ENCODE peak calls at places on chromosomes 1 and 21, in seven cellular contexts. P, V, T, O, F, C and U are unnamed samples. For H3K36me3 and H3K4me1, the result is how much of the 10 kb centered on the place peaks cover.

GRCh38 chr1:214719207-214719606 is 116.2 kb downstream of the CENPF start:
- DNase-seq in P (no peak), V (no peak), T (peak), O (no peak), F (no peak), C (no peak), U (no peak)

GRCh38 chr1:117585086-117585485 is 20.8 kb upstream of the TENT5C start:
- DNase-seq in P (no peak), V (no peak), T (no peak), O (no peak), F (no peak), C (no peak), U (no peak)

GRCh38 chr1:53089478-53090226 is 27.6 kb downstream of the PODN start:
- DNase-seq in P (no peak), V (peak), T (peak), O (no peak), F (no peak), C (no peak), U (peak)

GRCh38 chr1:152347116-152347728 is 12.6 kb downstream of the FLG2 start:
- DNase-seq in P (no peak), V (peak), T (peak), O (no peak), F (peak), C (peak), U (peak)

GRCh38 chr1:65174585-65174984 is 26.6 kb downstream of the AK4 start:
- DNase-seq in P (no peak), V (peak), T (peak), O (peak), F (peak), C (peak), U (peak)

GRCh38 chr1:117967472-117967871 is 37.9 kb downstream of the WDR3 start:
- DNase-seq in P (no peak), V (peak), T (peak), O (no peak), F (no peak), C (no peak), U (peak)

GRCh38 chr1:183925947-183926346 is 111.6 kb downstream of the COLGALT2 start:
- DNase-seq in P (no peak), V (no peak), T (no peak), O (no peak), F (no peak), C (no peak), U (no peak)

GRCh38 chr21:28719731-28720130 is 272.9 kb downstream of the LTN1 start:
- DNase-seq in P (no peak), V (peak), T (no peak), O (no peak), F (no peak), C (no peak), U (no peak)

GRCh38 chr21:15065381-15066230 is 806 bp upstream of the NRIP1 start:
- DNase-seq in P (peak), V (peak), T (peak), O (peak), F (no peak), C (peak), U (peak)

GRCh38 chr1:178688244-178688643 is 36.8 kb upstream of the RALGPS2 start:
- DNase-seq in P (no peak), V (peak), T (no peak), O (no peak), F (no peak), C (no peak), U (peak)

GRCh38 chr1:111595807-111596206 is 23.8 kb upstream of the RAP1A start:
- DNase-seq in P (no peak), V (no peak), T (no peak), O (no peak), F (no peak), C (no peak), U (no peak)

GRCh38 chr1:150151291-150152181 is 1.8 kb downstream of the PLEKHO1 start:
- DNase-seq in P (no peak), V (peak), T (no peak), O (no peak), F (no peak), C (no peak), U (peak)

GRCh38 chr1:248821101-248821500 is 4.6 kb downstream of the SH3BP5L start:
- DNase-seq in P (no peak), V (peak), T (peak), O (no peak), F (no peak), C (peak), U (peak)

GRCh38 chr1:9628541-9629444 is 22.7 kb upstream of the PIK3CD start:
- DNase-seq in P (no peak), V (no peak), T (no peak), O (no peak), F (no peak), C (no peak), U (no peak)

GRCh38 chr1:63703661-63704060 is 70.2 kb upstream of the ROR1 start:
- DNase-seq in P (no peak), V (no peak), T (no peak), O (no peak), F (no peak), C (no peak), U (no peak)

GRCh38 chr1:12616709-12617373 is 1.2 kb downstream of the DHRS3 start:
- DNase-seq in P (peak), V (peak), T (no peak), O (no peak), F (no peak), C (peak), U (no peak)

GRCh38 chr1:35448344-35448801 is 108.8 kb downstream of the KIAA0319L start:
- DNase-seq in P (no peak), V (peak), T (peak), O (peak), F (no peak), C (peak), U (peak)

GRCh38 chr1:226482975-226483660 is 65.4 kb upstream of the STUM start:
- DNase-seq in P (peak), V (no peak), T (no peak), O (no peak), F (no peak), C (no peak), U (no peak)

GRCh38 chr1:173112129-173112528 is 61.4 kb upstream of the TNFSF18 start:
- DNase-seq in P (no peak), V (peak), T (no peak), O (no peak), F (no peak), C (no peak), U (peak)

GRCh38 chr21:26194811-26195251 is 24.3 kb upstream of the APP start:
- DNase-seq in P (no peak), V (peak), T (no peak), O (no peak), F (no peak), C (no peak), U (peak)

GRCh38 chr1:47554082-47554481 is 116.2 kb downstream of the FOXD2 start:
- DNase-seq in P (no peak), V (no peak), T (no peak), O (no peak), F (no peak), C (no peak), U (no peak)

GRCh38 chr1:43650306-43650941 is 475 bp downstream of the KDM4A start:
- DNase-seq in P (peak), V (peak), T (peak), O (peak), F (peak), C (peak), U (peak)

GRCh38 chr1:210239295-210240155 is 6.9 kb downstream of the SERTAD4 start:
- DNase-seq in P (peak), V (peak), T (peak), O (no peak), F (peak), C (peak), U (peak)

GRCh38 chr1:162779043-162779442 is 11.5 kb upstream of the HSD17B7 start:
- DNase-seq in P (no peak), V (no peak), T (no peak), O (no peak), F (no peak), C (no peak), U (no peak)
- H3K36me3 ChIP-seq in P (under half), V (half or more), T (under half), O (half or more), F (under half), C (under half), U (half or more)

DNA sequence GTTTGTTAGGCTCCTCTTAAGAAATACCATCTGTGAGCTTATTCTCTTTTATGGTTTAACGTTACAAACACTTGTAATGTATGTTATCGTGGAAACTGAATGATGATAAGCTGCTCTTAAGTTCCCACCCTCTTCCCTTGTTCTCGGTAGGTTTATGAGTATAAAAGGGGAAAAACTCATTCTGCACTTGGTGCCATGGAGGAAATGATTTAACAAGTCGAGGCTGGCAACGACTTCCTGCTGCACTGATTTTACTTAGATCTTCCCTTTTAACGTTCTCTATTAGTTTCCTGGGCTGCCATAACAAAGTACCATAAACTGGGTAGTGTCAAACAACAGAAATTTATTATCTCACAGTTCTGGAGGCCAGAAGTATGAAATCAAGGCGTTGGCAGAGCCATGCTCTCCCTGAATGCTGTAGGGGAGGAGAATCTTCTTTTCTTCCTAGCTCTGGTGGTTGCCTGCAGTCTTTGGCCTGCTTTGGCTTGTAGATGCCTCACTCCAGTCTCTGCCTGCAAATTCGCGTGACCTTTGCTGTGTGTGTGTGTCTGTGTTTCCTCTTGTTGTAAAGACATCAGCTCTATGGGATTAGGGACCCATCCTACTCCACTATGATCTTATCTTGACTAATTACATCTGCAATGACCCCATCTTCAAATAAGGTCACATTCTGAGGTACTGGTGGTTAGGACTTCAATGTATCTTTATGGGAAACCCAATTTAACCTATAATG is 26.2 kb downstream of the HUNK start:
- DNase-seq in P (no peak), V (no peak), T (no peak), O (no peak), F (no peak), C (peak), U (no peak)
- H3K4me1 ChIP-seq in P (under half), V (under half), T (under half), O (under half), F (under half), C (under half), U (under half)

DNA sequence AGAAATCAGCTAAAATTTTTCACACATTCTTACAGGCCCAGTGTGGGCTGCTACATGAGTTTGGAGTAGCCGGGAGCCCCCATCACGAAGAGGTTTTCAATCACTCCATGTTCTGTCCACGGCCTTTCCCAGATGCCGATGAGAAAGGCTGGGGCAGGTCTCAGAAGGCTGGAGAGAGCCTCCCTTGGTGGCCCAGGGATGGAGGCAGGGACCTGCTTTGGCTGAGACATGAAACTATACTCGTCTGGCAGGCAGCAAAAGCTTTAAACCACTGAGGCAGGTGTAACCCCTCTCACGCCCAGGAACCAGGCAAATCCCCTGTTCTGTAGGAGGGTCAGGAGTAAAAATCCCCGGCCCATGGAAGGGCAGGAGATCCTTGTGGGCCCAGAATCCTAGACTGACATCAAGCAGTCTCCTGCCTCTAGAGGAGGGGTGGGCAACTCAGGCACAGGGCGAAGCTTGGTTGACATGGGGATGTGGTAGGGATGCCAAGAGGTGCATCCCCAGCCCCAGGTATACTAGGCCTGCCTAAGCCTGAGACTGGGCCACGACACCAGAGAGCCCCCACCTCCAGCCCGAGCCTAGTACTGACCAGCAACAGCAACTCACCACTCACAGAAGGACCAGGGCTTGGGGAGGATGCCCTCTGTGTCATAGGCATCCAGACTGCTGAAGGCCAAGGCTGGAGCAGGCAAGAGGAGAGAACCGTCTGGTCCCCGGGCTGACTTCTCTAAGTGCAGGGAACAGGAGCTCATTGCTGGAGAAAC is 9.1 kb downstream of the MMEL1 start:
- DNase-seq in P (no peak), V (no peak), T (no peak), O (no peak), F (no peak), C (no peak), U (no peak)
- H3K36me3 ChIP-seq in P (under half), V (under half), T (under half), O (under half), F (under half), C (under half), U (under half)

DNA sequence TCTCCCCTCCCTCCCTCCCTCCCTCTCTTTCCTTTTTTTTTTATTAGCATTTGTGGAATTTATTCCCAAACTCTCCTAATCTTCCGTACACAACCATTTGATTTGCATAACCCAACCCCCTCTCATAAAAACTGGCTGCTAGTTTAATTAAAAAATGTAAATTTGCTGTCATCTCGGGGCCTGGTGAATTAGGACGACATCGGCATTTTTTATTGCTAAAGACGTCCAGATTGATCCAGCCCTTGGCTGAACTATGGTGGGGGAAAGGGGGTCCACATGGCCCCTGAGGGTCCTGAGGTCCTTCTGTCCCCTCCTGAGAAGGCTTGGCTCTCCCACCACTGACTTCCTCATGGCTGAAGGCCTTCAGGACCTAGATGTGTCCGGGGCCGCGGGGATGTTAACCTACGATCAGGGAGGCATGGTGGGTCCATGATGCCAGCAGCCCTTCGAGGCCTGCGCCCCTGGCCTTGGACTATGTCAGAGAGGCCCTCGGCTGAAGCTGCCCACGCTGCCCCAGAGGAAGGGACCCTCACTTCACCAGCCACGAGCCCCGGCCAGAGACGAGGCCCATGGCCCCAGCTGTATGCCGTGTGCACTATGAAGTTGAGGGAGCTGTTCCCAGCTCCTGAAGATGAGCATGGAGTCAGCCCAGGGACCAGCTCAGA is 105.2 kb downstream of the CASZ1 start:
- DNase-seq in P (no peak), V (no peak), T (no peak), O (no peak), F (no peak), C (no peak), U (no peak)
- H3K4me1 ChIP-seq in P (half or more), V (under half), T (under half), O (under half), F (under half), C (under half), U (under half)

DNA sequence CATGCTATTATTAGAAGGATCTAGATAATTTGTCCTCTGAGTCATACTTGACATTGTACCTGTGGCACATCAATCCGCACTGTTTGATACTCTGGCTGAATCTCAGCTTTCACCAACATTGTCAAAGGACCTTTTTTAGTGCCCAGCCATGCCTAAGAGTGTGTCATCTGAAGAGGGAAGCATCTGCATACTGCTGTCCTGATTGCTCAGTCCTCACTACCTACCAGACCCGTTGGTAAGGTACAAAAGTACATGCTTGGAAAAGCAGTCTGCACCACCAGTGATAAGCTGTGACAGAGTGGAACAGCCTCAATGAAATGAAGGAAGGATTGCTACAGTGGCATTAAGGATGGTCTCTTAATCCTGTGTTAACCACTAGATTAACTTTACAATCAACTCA is 17.1 kb downstream of the SYNC start:
- DNase-seq in P (no peak), V (no peak), T (no peak), O (no peak), F (no peak), C (peak), U (no peak)
- H3K36me3 ChIP-seq in P (under half), V (half or more), T (under half), O (under half), F (under half), C (under half), U (half or more)

GRCh38 chr1:27607239-27607804 is 3.4 kb upstream of the AHDC1 start:
- DNase-seq in P (no peak), V (no peak), T (no peak), O (no peak), F (no peak), C (no peak), U (no peak)
- H3K4me1 ChIP-seq in P (under half), V (under half), T (under half), O (under half), F (under half), C (under half), U (under half)